ENCODE peak calls at places on chromosomes 3 and 15, in four cellular contexts. D, W, F and G are unnamed samples.

GRCh38 chr15:69114231-69114937 is 46.1 kb upstream of the GLCE start:
- DNase-seq in D (no peak), W (no peak), F (no peak), G (no peak)

GRCh38 chr15:100900136-100900894 is 18.8 kb upstream of the LRRK1 start:
- DNase-seq in F (no peak), D (peak; percentile 63), W (no peak), G (no peak)

GRCh38 chr15:86077070-86077469 is 2.6 kb upstream of the AGBL1 start:
- DNase-seq in F (no peak), D (no peak), W (no peak), G (no peak)

GRCh38 chr3:101151286-101151901 is 158.2 kb upstream of the ABI3BP start:
- DNase-seq in D (no peak), F (no peak), W (no peak), G (no peak)

GRCh38 chr3:156489462-156489911 is 65.4 kb downstream of the SSR3 start:
- DNase-seq in D (no peak), W (no peak), F (no peak), G (no peak)

GRCh38 chr3:112228786-112229185 is 65.2 kb downstream of the SLC9C1 start:
- DNase-seq in F (no peak), W (no peak), D (no peak), G (no peak)

GRCh38 chr3:24373198-24373959 is 121.3 kb downstream of the THRB start:
- DNase-seq in F (no peak), W (no peak), D (no peak), G (peak; percentile 75)

GRCh38 chr3:97121386-97121785 is 307.0 kb downstream of the EPHA6 start:
- DNase-seq in W (no peak), D (no peak), F (no peak), G (no peak)

GRCh38 chr15:82047493-82048446 is 2.0 kb upstream of the MEX3B start:
- DNase-seq in W (peak; percentile 18), D (no peak), F (no peak), G (no peak)

GRCh38 chr3:165903885-165904284 is 66.7 kb upstream of the BCHE start:
- DNase-seq in W (no peak), F (no peak), D (no peak), G (no peak)

DNA sequence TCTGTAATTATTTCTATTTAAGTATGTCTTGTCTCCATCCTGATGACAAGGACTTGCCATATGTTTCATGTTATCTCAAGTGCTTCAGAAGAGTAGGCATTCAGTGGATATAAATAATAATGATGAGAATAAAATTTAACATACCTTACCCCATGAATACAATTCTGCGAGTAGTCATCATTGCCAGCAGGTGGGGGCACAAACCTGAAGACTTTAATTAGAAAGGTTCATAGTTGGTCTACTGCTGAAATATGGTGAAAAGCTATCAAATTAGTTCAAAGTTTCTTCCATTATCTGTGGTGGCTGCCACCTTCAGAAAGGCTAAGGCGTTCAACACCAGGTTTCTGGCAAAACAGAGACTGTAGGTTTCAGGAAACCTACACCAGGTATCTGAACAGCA is 100.9 kb downstream of the P3H2 start:
- DNase-seq in F (no peak), W (no peak), D (no peak), G (no peak)
- H3K27ac ChIP-seq in F (no peak overlapping the region), W (no peak overlapping the region), D (no peak overlapping the region), G (no peak overlapping the region)

DNA sequence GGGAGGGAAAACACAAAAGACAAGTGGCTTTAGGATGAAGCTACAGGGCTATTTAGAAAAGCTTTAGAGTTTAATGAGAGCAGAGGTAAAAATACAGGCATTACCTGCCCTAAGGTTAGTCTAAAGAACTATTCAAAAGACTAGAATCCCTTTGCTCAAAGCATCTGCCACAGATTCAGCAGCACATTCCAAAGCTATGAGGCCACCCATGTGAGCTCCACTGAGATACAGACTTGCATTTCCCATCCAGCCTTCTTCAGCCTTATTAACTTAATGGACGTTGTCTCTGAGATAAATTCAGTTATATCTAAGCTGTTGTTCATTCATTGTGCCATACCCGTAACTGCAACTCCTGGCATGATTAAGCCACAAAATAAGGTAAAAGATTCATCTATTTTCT is 25.4 kb downstream of the CXCR6 start:
- DNase-seq in D (no peak), F (no peak), W (no peak), G (no peak)
- H3K36me3 ChIP-seq in D (no peaks in the 10 kb centered on the region), F (no peaks in the 10 kb centered on the region), W (peaks cover 98% of the 10 kb centered on the region), G (no peaks in the 10 kb centered on the region)

GRCh38 chr15:59376735-59377134 is 4.1 kb upstream of the MYO1E start:
- DNase-seq in D (no peak), F (no peak), W (no peak), G (no peak)
- TF ChIP-seq CTCF in D (no peak), F (no peak), W (no peak), G (peak; percentile 47)

GRCh38 chr3:36736327-36736726 is 28.0 kb downstream of the DCLK3 start:
- DNase-seq in F (no peak), D (no peak), W (no peak), G (no peak)
- H3K27ac ChIP-seq in F (no peak overlapping the region), D (no peak overlapping the region), W (no peak overlapping the region), G (no peak overlapping the region)

DNA sequence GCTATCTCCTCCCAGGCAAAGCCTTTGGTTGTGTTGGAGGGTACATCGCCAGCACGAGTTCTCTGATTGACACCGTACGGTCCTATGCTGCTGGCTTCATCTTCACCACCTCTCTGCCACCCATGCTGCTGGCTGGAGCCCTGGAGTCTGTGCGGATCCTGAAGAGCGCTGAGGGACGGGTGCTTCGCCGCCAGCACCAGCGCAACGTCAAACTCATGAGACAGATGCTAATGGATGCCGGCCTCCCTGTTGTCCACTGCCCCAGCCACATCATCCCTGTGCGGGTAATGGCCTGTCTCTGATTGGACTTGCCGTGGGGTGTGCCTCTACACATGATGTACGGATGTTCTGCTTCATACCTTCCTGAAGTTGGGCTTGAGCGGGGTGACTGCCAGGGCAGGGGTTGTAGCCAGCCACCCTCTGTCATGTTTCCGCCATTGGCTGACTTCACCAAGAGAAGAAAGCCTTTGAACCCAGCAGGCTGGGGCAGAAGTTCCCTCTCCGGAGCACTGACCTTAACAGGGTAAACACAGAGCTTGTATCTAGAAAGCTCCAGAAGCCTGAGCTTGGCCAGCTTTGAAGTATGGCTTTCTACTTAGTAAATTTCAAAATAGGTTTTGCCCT is 13.4 kb downstream of the ALAS1 start:
- DNase-seq in F (no peak), W (no peak), D (no peak), G (no peak)
- H3K36me3 ChIP-seq in F (peaks cover 3% of the 10 kb centered on the region), W (peaks cover 93% of the 10 kb centered on the region), D (no peaks in the 10 kb centered on the region), G (peaks cover 73% of the 10 kb centered on the region)

GRCh38 chr15:65962187-65962586 is 92.9 kb downstream of the RAB11A start:
- DNase-seq in D (no peak), W (no peak), F (no peak), G (no peak)
- TF ChIP-seq CTCF in D (no peak), W (no peak), F (no peak), G (peak; percentile 17)

DNA sequence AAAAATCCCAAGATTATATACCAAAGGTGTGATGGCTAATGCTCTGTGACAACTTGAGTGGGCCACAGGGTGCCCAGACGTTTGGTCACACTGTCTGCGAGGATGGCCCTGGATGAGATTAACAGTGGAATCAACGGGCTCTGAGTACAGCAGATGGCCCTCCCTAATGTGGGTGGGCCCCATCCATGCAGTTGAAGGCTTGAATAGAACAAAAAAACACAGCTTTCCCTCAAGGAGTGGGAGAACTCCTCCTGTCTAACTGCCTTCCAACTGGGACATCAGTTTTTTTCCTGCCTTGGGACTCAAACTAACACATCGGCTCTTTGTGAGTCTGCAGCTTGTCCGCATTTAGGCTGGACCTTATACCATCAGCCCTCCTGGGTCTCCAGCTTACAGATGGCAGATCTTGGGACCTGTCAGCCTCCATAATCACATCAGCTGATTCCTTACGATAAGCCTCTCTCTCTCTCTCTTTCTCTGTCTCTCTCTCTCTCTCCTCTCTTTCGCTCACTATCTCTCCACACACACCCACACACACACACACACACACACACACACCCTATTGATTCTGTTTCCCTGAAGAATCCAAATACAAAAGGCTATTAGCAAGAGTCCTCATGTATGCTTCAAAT is 20.8 kb downstream of the FAM174B start:
- DNase-seq in W (no peak), D (no peak), F (no peak), G (no peak)
- H3K27ac ChIP-seq in W (no peak overlapping the region), D (no peak overlapping the region), F (no peak overlapping the region), G (no peak overlapping the region)

GRCh38 chr3:138404121-138404520 is 30.3 kb upstream of the ESYT3 start:
- DNase-seq in W (no peak), D (no peak), F (no peak), G (no peak)
- H3K36me3 ChIP-seq in W (peaks cover 72% of the 10 kb centered on the region), D (no peaks in the 10 kb centered on the region), F (no peaks in the 10 kb centered on the region), G (peaks cover 63% of the 10 kb centered on the region)